ENCODE peak calls at places on chromosomes 3 and 15, in seven cellular contexts. Y is cardiac muscle cell; K is heart left ventricle; W is adrenal gland; D is activated CD4-positive, alpha-beta T cell treated with anti-CD3 and anti-CD28 coated beads, Interleukin-2, amount 50 U/mL, for 24 hours; S is fibroblast of the aortic adventitia; E is WTC11. U is an unnamed sample.

GRCh38 chr3:135752851-135753250 is 212.7 kb upstream of the PPP2R3A start:
- DNase-seq in S (peak), K (no peak), D (no peak), E (peak), W (no peak), Y (peak), U (no peak)

GRCh38 chr3:128328546-128329458 is 137.9 kb downstream of the DNAJB8 start:
- DNase-seq in E (no peak), W (peak), S (no peak), D (no peak), K (peak), Y (no peak), U (no peak)

GRCh38 chr15:51085764-51086163 is 8.9 kb downstream of the TNFAIP8L3 start:
- DNase-seq in E (no peak), K (no peak), S (no peak), Y (no peak), W (no peak), D (no peak), U (no peak)

GRCh38 chr3:97763586-97764148 is 891 bp upstream of the ARL6 start:
- DNase-seq in Y (no peak), K (no peak), W (no peak), S (no peak), E (peak), D (no peak), U (no peak)

GRCh38 chr3:28989646-28990089 is 291.2 kb upstream of the RBMS3 start:
- DNase-seq in S (peak), W (no peak), E (no peak), D (no peak), Y (no peak), K (no peak), U (no peak)

GRCh38 chr3:63886843-63887242 is 23.2 kb downstream of the ATXN7 start:
- DNase-seq in D (no peak), K (no peak), Y (no peak), E (no peak), W (no peak), S (no peak), U (no peak)

GRCh38 chr3:126521122-126521891 is 2.6 kb upstream of the CHST13 start:
- DNase-seq in E (no peak), K (no peak), Y (no peak), S (no peak), D (no peak), W (no peak), U (no peak)

GRCh38 chr15:68500363-68501317 is 68.7 kb upstream of the ITGA11 start:
- DNase-seq in D (no peak), K (peak), S (peak), E (no peak), Y (no peak), W (peak), U (no peak)

GRCh38 chr15:80567721-80568157 is 127.4 kb upstream of the ABHD17C start:
- DNase-seq in W (peak), D (no peak), E (peak), Y (peak), S (peak), K (peak), U (peak)

GRCh38 chr15:50262533-50262932 is 3.0 kb downstream of the HDC start:
- DNase-seq in K (no peak), D (no peak), E (no peak), Y (no peak), W (no peak), S (no peak), U (no peak)

GRCh38 chr3:152646004-152646403 is 188.9 kb upstream of the P2RY1 start:
- DNase-seq in K (no peak), E (no peak), S (no peak), W (no peak), D (no peak), Y (no peak), U (no peak)

GRCh38 chr3:68728343-68728742 is 204.0 kb downstream of the TAFA4 start:
- DNase-seq in Y (peak), D (no peak), W (no peak), E (no peak), K (no peak), S (no peak), U (no peak)

GRCh38 chr3:38992117-38992779 is 59.5 kb downstream of the SCN11A start:
- DNase-seq in W (no peak), Y (no peak), S (peak), K (no peak), E (no peak), D (no peak), U (no peak)

GRCh38 chr15:38367476-38367875 is 86.5 kb upstream of the FAM98B start:
- DNase-seq in D (no peak), W (no peak), E (no peak), Y (no peak), S (peak), K (no peak), U (no peak)

GRCh38 chr15:25759421-25759820 is 103.7 kb downstream of the ATP10A start:
- DNase-seq in D (no peak), S (no peak), Y (no peak), W (peak), E (no peak), K (no peak), U (no peak)

GRCh38 chr3:162195147-162195546 is 698.5 kb downstream of the OTOL1 start:
- DNase-seq in E (no peak), S (no peak), Y (no peak), K (no peak), W (no peak), D (no peak), U (no peak)

GRCh38 chr15:44158111-44158510 is 37.0 kb downstream of the FRMD5 start:
- DNase-seq in K (no peak), Y (no peak), E (no peak), S (no peak), W (no peak), D (no peak), U (no peak)

GRCh38 chr15:77985931-77986480 is 91.5 kb downstream of the TBC1D2B start:
- DNase-seq in E (no peak), Y (no peak), S (no peak), D (no peak), W (peak), K (no peak), U (no peak)

GRCh38 chr15:63238796-63239195 is 38.6 kb upstream of the APH1B start:
- DNase-seq in E (no peak), K (no peak), S (peak), W (no peak), Y (no peak), D (no peak), U (no peak)

GRCh38 chr3:58038675-58039302 is 30.6 kb downstream of the FLNB start:
- DNase-seq in D (no peak), K (no peak), E (no peak), Y (no peak), W (no peak), S (no peak), U (peak)

GRCh38 chr15:82768414-82769081 is 37.3 kb downstream of the FSD2 start:
- DNase-seq in D (no peak), E (no peak), K (no peak), S (no peak), W (no peak), Y (no peak), U (no peak)

GRCh38 chr3:38528457-38528856 is 32.3 kb downstream of the EXOG start:
- DNase-seq in S (no peak), K (no peak), W (no peak), D (no peak), Y (peak), E (peak), U (no peak)

GRCh38 chr15:81645470-81645869 is 271.5 kb upstream of the TMC3 start:
- DNase-seq in Y (no peak), D (no peak), E (no peak), K (no peak), S (no peak), W (no peak), U (no peak)

GRCh38 chr15:58875343-58875742 is 58.1 kb downstream of the SLTM start:
- DNase-seq in W (no peak), D (no peak), S (no peak), Y (no peak), K (no peak), E (no peak), U (no peak)

GRCh38 chr3:105842943-105843342 is 25.9 kb downstream of the CBLB start:
- DNase-seq in S (no peak), K (no peak), D (no peak), W (no peak), Y (no peak), E (no peak), U (no peak)

GRCh38 chr3:101351834-101352233 is 31.5 kb upstream of the IMPG2 start:
- DNase-seq in W (no peak), S (peak), K (no peak), Y (no peak), E (no peak), D (no peak), U (no peak)

U was measured in testis.